ENCODE peak calls at places on chromosome 18, in nine cellular contexts. I, G, J, O, Y, N, R, C and B are unnamed samples. For H3K9me3, H3K27me3 and H3K4me1, the result is how much of the 10 kb centered on the place peaks cover.

GRCh38 chr18:68436485-68436884 is 278.4 kb downstream of the TMX3 start:
- DNase-seq in O (no peak), J (no peak), Y (no peak), C (no peak), N (no peak), R (no peak), G (peak), I (no peak), B (no peak)

GRCh38 chr18:7383336-7383980 is 152.6 kb downstream of the LRRC30 start:
- DNase-seq in G (no peak), O (no peak), I (no peak), Y (no peak), R (no peak), J (no peak), N (no peak), C (no peak), B (no peak)

GRCh38 chr18:8610442-8610801 is 1.2 kb downstream of the RAB12 start:
- DNase-seq in N (no peak), O (no peak), I (no peak), R (peak), C (no peak), Y (no peak), G (peak), J (no peak), B (no peak)

GRCh38 chr18:22170421-22171262 is 1.3 kb downstream of the GATA6 start:
- DNase-seq in O (peak), R (peak), J (no peak), N (peak), C (no peak), I (peak), G (peak), Y (no peak), B (peak)

GRCh38 chr18:24427484-24427883 is 1.0 kb downstream of the IMPACT start:
- DNase-seq in R (no peak), C (no peak), N (no peak), O (no peak), J (no peak), I (no peak), G (peak), Y (no peak), B (no peak)

GRCh38 chr18:11689972-11690570 is 1.0 kb downstream of the GNAL start:
- DNase-seq in J (no peak), O (no peak), I (peak), G (peak), C (no peak), N (no peak), Y (no peak), R (peak), B (no peak)

GRCh38 chr18:63255435-63255834 is 64.1 kb downstream of the BCL2 start:
- DNase-seq in I (no peak), C (no peak), Y (no peak), O (no peak), J (no peak), N (no peak), G (no peak), R (no peak), B (no peak)

GRCh38 chr18:2853173-2853925 is 6.5 kb downstream of the EMILIN2 start:
- DNase-seq in Y (no peak), J (no peak), R (no peak), I (no peak), N (no peak), O (no peak), G (no peak), C (no peak), B (no peak)

GRCh38 chr18:77124452-77124922 is 8.1 kb downstream of the MBP start:
- DNase-seq in C (no peak), I (no peak), N (peak), O (no peak), R (no peak), G (peak), J (no peak), Y (peak), B (peak)

GRCh38 chr18:50115095-50115494 is 79.9 kb downstream of the MYO5B start:
- DNase-seq in R (no peak), G (no peak), I (peak), J (no peak), Y (no peak), N (no peak), O (no peak), C (no peak), B (no peak)

GRCh38 chr18:39909706-39910105 is 2045.3 kb upstream of the PIK3C3 start:
- DNase-seq in O (no peak), G (no peak), J (no peak), Y (no peak), I (no peak), N (no peak), R (no peak), C (no peak), B (no peak)

DNA sequence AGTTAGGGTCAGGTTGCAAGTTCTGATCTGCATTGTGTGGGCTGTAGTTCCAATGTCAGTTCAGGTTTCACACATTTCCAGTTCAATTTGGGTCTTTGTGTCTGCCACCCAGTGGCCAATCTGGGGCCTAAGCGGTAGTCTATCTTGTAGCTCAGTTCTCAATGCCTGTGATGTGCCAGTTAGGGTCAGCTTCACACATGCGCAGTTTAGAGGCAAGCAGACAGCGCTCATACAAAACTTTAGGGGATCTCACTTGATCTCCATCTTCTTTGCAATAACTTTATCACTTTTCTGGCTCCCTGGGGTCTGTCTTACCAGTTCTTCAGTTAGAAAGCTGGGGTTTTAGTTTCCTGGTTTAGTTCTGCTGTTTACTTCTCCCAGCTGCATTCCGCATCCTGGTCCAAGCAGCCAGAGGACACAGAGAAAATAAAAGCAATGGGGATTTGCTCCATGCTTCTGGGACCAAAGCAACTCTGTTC is 11.0 kb upstream of the ZNF24 start:
- DNase-seq in G (peak), N (peak), J (peak), Y (peak), C (peak), I (peak), O (peak), R (peak), B (peak)
- H3K9me3 ChIP-seq in G (under half), N (under half), J (under half), Y (under half), C (under half), I (under half), O (under half), R (under half), B (under half)

DNA sequence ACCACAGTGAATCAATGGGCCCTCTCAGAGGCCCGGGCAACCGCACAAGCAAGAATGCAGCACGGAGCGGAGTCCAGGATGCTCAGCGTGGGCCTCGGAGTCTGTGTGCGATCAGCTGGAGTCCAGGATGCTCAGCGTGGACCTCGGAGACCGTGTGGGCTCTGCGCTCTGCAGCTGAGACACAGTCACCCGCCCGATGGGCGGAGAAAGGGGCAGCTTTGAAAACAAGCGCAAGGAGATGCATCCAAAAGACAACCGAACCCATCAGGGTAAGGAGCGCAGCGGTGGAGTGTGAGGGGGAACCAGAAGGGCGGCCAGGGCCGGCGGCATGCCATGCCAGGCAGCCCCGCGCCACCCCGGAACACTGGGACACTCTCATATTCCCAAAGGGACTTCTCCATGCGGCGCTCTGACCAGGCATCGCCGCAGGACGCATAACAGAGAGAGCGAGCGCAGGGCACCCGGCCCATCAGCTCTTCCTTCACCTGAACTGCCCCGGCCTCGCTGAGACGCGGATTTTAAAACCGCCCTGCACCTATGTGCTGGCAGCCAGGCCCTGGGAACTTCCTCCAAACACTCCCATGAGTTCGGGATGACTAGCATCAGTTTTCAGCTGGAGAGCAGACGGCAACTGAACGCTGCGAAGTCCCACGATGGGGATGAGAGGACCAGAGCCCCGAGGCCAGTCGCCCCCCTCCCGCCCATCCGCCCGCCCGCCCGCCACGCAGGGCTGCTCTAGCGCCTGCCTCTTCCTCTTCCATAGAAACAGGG is 44.7 kb downstream of the MC5R start:
- DNase-seq in N (no peak), Y (no peak), I (no peak), O (no peak), R (no peak), G (no peak), C (no peak), J (no peak), B (no peak)
- H3K27me3 ChIP-seq in N (half or more), Y (under half), I (under half), O (under half), R (under half), G (under half), C (under half), J (under half), B (under half)

GRCh38 chr18:48828201-48828580 is 122.6 kb downstream of the SMAD7 start:
- DNase-seq in I (no peak), Y (no peak), C (no peak), G (no peak), J (no peak), R (no peak), N (no peak), O (no peak), B (no peak)
- H3K4me1 ChIP-seq in I (under half), Y (under half), C (half or more), G (half or more), J (under half), R (half or more), N (under half), O (half or more), B (under half)

GRCh38 chr18:78623142-78623541 is 356.5 kb upstream of the SALL3 start:
- DNase-seq in G (no peak), J (no peak), I (peak), R (no peak), N (no peak), Y (no peak), C (no peak), O (no peak), B (no peak)
- H3K9me3 ChIP-seq in G (under half), J (under half), I (under half), R (under half), N (under half), Y (under half), C (under half), O (under half), B (under half)

DNA sequence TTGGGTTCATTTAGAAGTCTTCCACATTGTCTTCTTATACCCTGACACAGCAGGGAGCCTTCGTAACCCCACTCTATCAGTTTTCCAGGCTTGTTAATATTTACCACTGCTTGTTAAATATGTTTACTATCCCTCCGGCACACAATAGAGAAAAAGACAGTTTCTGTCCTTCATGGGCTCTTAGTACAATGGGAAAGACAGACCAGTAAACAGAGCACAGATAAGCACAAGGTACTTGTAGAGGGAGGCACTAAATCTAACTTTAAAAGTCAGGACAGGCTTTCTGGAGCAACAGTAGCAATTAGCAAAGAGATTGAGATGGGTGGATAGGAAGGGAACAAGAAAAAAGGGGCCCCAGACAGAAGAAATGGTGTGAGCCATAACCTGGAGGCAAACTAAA is 383.9 kb downstream of the CDH2 start:
- DNase-seq in G (no peak), O (no peak), I (no peak), R (no peak), Y (no peak), N (no peak), J (no peak), C (no peak), B (no peak)
- H3K27me3 ChIP-seq in G (under half), O (under half), I (under half), R (under half), Y (under half), N (under half), J (under half), C (under half), B (under half)

GRCh38 chr18:32870611-32871010 is 97.8 kb upstream of the KLHL14 start:
- DNase-seq in J (no peak), I (no peak), G (no peak), N (no peak), Y (no peak), C (no peak), R (no peak), O (no peak), B (no peak)
- H3K4me1 ChIP-seq in J (under half), I (under half), G (under half), N (under half), Y (under half), C (under half), R (under half), O (under half), B (under half)